ENCODE peak calls at places on chromosome 18, in eight cellular contexts. I is fibroblast of lung, O is Panc1, Z is AG04449, X is GM12865, Q is endothelial cell of umbilical vein, E is IMR-90, G is brain microvascular endothelial cell. B is an unnamed sample.

GRCh38 chr18:65725421-65726050 is 25.3 kb upstream of the CDH7 start:
- DNase-seq in I (no peak), O (peak), Z (no peak), X (peak), Q (no peak), E (no peak), G (no peak), B (no peak)

GRCh38 chr18:2797951-2798350 is 48.9 kb upstream of the EMILIN2 start:
- DNase-seq in I (no peak), O (no peak), Z (no peak), X (no peak), Q (no peak), E (no peak), G (no peak), B (no peak)

GRCh38 chr18:48855422-48856377 is 95.1 kb downstream of the SMAD7 start:
- DNase-seq in I (peak), O (no peak), Z (no peak), X (peak), Q (no peak), E (no peak), G (no peak), B (no peak)

GRCh38 chr18:30960661-30961060 is 81.9 kb downstream of the DSC3 start:
- DNase-seq in I (no peak), O (no peak), Z (no peak), X (no peak), Q (no peak), E (no peak), G (no peak), B (no peak)

GRCh38 chr18:62637807-62638687 is 77.3 kb upstream of the PHLPP1 start:
- DNase-seq in I (no peak), O (peak), Z (no peak), X (peak), Q (peak), E (peak), G (peak), B (no peak)

GRCh38 chr18:48896875-48897511 is 53.8 kb downstream of the SMAD7 start:
- DNase-seq in I (peak), O (no peak), Z (no peak), X (peak), Q (peak), E (peak), G (no peak), B (peak)

GRCh38 chr18:39786477-39786876 is 2168.6 kb upstream of the PIK3C3 start:
- DNase-seq in I (no peak), O (no peak), Z (no peak), X (no peak), Q (no peak), E (no peak), G (no peak), B (no peak)

GRCh38 chr18:47968721-47969120 is 38.3 kb upstream of the SMAD2 start:
- DNase-seq in I (peak), O (no peak), Z (no peak), X (no peak), Q (no peak), E (no peak), G (peak), B (no peak)

GRCh38 chr18:55300469-55301195 is 287.4 kb downstream of the TCF4 start:
- DNase-seq in I (peak), O (no peak), Z (peak), X (peak), Q (no peak), E (peak), G (no peak), B (peak)

GRCh38 chr18:3015203-3015590 is 2.3 kb upstream of the LPIN2 start:
- DNase-seq in I (peak), O (peak), Z (no peak), X (no peak), Q (peak), E (peak), G (peak), B (peak)

DNA sequence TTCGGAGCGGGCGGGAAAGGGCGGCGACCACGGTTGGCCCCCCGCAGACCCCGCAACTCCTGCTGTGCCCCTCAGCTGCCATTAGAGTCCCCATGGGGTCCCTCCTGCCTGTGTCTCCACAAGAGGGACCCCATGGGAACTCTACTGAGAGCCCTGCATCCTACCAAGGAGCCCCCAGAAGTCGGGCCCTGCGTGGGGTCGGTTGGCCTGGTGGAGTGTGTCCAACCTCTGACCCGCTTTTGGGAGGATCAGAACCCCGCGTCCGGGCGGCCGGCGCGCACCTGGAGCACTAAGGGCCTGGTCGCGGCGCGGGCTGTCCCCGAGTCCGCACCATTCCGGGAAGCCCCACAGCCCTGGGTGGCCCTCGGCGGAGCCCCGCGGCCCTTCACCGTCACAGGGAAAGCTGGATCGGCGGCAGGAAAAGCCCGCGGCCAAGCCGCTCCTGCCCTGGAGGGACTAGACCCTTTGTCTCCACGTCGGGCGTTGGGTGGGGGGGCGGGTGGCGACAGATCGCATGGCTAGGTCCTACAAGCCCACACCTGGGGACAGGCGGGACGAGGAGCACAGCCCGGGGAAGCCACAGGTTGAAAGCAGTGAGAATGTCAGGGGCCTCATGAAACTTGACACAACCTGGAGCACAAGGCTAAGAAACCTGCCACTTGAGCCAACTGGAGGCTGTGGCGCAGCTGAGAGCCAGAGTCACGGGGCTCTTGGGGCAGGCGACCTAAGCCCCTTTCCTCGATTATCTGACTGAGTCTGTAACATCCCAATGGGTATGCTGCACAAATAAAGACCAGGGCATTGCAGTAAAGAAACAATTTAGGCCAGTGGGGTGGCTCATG is 11.2 kb upstream of the CXXC1 start:
- DNase-seq in I (no peak), O (no peak), Z (no peak), X (no peak), Q (no peak), E (no peak), G (no peak), B (no peak)
- H3K4me3 ChIP-seq in I (peak), O (no peak), Z (peak), X (peak), Q (peak), E (no peak), G (peak), B (peak)

DNA sequence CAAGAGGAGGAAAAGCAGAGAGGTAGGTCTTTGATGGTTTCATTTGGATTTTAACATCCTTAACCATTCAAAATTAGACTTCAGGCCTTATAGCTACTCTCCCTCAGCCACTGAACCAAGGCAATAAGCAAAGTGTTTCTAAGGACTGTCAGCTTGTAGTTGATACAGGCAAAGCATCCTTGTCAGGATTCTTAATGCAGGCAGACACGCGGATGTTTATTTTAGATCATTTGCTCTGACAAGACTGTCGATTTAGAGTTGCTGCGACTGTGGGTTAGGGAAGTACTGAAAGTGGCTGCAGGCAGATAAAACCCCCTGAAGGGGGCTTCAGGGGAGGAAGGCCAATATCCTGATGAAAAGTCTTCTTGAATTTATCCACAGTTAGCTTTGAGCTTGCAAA is 46.6 kb downstream of the CDH20 start:
- DNase-seq in I (no peak), O (no peak), Z (no peak), X (no peak), Q (no peak), E (no peak), G (no peak), B (no peak)
- TF ChIP-seq CTCF in I (no peak), O (no peak), Z (no peak), X (no peak), Q (no peak), E (no peak), G (no peak), B (no peak)

GRCh38 chr18:9403795-9404564 is 69.4 kb downstream of the TWSG1 start:
- DNase-seq in I (no peak), O (no peak), Z (no peak), X (peak), Q (no peak), E (peak), G (peak), B (no peak)
- H3K4me3 ChIP-seq in I (no peak), O (no peak), Z (no peak), X (no peak), Q (no peak), E (no peak), G (no peak), B (no peak)

DNA sequence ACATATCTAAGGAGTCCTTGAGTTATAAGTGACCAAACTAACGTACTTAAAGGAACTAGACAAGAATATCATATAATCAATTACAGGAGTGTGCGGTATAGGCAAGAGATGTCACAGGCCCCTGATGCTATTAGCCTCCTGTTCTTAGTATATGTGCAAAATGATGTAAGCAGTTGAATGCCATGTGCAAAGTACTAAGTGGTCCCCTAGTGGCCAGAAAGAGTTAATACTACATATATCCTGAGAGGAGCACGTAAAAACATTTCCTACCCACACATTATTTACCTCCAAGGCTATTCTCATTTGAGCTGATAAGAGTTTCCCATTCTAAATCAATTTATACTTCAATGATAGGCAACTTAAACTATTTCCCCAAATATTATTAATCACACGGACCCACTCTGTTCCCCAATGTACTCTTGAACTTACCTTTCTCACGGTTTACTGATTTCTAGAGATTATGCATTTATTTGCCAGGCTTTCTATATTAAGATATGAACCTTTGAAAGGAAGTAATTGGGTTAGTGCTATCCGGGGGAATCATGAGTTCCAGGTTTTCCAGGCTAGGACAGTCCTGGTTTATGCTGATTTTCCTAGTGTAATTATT is 158.0 kb upstream of the KLHL14 start:
- DNase-seq in I (peak), O (no peak), Z (peak), X (peak), Q (peak), E (peak), G (no peak), B (peak)
- TF ChIP-seq CTCF in I (peak), O (peak), Z (peak), X (peak), Q (peak), E (peak), G (peak), B (peak)

DNA sequence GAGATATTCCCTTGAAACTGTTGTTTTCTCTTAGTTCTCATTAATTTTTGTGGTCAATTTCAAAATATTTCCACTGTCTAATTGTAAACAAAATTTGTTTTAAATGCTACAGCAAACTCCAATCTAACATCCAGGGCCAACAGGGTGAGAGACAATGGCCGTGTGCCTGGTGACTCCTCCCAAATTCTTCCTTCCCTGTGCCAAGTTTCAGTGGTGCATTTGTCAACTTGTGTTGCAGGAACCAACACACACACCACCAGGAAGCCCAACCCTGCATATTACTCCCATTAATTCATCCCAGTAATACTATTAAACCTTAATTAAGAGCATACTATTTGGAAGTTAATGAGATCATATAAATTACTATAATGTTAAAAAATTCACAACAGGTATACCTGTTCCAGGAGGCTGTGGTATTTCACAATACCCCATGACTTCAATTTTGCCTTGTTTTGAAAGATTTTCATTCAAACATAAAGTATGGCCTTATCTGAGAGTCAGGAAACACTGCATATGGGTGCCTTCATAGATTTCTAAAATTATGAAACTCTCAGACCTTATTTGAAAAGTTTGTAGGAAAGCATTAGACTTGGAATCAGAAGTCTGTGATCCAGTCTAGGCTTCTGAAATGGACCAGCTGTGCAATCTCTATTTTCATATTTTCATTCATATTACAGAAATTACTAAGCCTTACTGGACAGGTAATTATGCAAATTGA is 1.1 kb downstream of the SERPINB2 start:
- DNase-seq in I (no peak), O (no peak), Z (no peak), X (no peak), Q (no peak), E (no peak), G (no peak), B (no peak)
- H3K4me3 ChIP-seq in I (no peak), O (no peak), Z (no peak), X (no peak), Q (no peak), E (no peak), G (no peak), B (no peak)

DNA sequence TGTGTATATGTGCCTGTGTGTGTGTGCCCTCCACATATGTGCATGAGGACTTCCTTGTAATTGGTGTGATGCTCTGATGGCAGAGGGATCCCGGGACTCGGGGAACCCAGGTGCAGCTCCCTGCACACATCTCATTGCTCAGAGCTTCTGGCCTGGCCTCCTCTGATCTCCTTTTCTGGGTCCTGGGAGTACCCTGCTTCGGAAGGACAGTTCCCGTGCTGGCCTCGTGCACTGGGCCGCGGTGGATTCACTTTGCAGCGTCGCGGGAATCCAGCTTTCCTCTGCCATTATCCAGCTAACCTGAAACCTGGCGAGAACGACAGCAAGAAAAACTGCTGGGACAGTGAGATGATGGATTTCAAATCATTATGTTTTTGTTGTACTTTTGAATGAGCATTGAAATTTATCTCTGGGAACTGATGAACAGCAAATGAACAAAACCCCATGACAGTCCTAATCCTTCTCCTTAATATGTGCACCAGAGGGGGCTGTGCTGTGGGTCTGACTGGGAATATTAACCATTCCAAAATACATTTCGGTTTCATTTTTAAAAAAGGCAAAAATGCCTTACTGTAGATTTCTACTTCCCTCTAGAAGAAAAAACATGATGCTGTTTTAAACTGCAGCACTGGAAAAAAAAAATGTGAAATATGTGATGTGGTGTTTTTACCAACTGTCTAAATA is 78.2 kb downstream of the PTGR3 start:
- DNase-seq in I (no peak), O (no peak), Z (no peak), X (no peak), Q (no peak), E (peak), G (no peak), B (no peak)
- TF ChIP-seq CTCF in I (peak), O (no peak), Z (peak), X (no peak), Q (no peak), E (peak), G (peak), B (no peak)

GRCh38 chr18:79484661-79485621 is 89.2 kb downstream of the NFATC1 start:
- DNase-seq in I (peak), O (no peak), Z (peak), X (no peak), Q (peak), E (peak), G (peak), B (peak)
- H3K4me3 ChIP-seq in I (peak), O (no peak), Z (peak), X (no peak), Q (no peak), E (no peak), G (peak), B (peak)

GRCh38 chr18:45169610-45170009 is 445.7 kb upstream of the SLC14A2 start:
- DNase-seq in I (peak), O (no peak), Z (peak), X (no peak), Q (no peak), E (peak), G (peak), B (peak)
- TF ChIP-seq CTCF in I (peak), O (no peak), Z (no peak), X (no peak), Q (no peak), E (no peak), G (peak), B (no peak)

DNA sequence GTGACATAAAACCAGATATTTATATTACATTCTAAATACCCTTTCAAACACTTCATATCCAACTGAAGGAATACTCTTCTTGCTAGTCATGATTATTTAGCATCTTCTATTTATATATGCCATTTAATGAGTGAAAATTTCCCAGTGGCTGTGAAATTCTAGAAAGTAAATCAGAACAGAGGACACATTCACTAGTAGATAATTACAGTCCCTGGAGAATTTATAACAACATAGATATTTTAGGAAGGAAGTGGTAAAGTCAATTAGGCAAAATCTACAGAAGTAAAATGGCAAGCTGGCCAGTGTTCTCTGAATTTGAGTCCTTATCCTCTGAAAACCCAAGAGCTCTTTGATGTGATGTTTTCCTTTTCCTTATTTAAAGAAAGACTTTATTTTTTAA is 121.8 kb downstream of the PMAIP1 start:
- DNase-seq in I (no peak), O (no peak), Z (no peak), X (no peak), Q (no peak), E (no peak), G (no peak), B (no peak)
- H3K4me3 ChIP-seq in I (no peak), O (no peak), Z (no peak), X (no peak), Q (no peak), E (no peak), G (no peak), B (no peak)

DNA sequence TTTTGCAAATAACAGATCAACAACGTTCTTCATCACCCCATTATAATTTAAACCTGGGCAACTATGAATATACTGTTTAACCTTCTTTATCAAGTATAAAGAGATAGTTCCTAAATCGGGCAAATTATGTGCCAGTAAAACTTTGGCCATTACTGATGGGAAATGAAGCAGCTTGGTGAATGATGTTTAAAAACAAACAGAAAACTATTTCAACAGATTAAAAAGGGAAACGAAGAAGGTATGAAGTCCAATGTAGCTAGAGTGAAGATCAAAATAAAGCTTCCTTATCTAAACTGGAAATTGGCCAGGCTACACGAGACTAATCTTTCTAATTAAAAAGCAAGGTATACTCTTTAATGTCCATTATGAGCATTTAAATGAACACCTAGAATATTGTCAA is 6.7 kb upstream of the RBBP8 start:
- DNase-seq in I (no peak), O (no peak), Z (no peak), X (no peak), Q (no peak), E (no peak), G (no peak), B (no peak)
- TF ChIP-seq CTCF in I (no peak), O (no peak), Z (no peak), X (no peak), Q (no peak), E (no peak), G (no peak), B (no peak)